ENCODE peak calls at places on chromosomes 12 and 14, in four cellular contexts. B is activated T-cell treated with anti-CD3 and anti-CD28 coated beads for 1 hour; L is ascending aorta; R is stimulated activated naive B cell treated with anti-CD40 and anti-IgM and Interleukin-4, amounts not matched to agents 10 μg/mL and 1 μg/mL and 100 μg/mL, for 72 hours. P is an unnamed sample.

GRCh38 chr12:79674629-79675028 is 16.1 kb downstream of the PAWR start:
- DNase-seq in B (no peak), R (no peak), L (no peak), P (no peak)

GRCh38 chr14:74893614-74894091 is 11.9 kb downstream of the DLST start:
- DNase-seq in B (no peak), R (no peak), L (no peak), P (no peak)

GRCh38 chr12:116406529-116406928 is 129.0 kb upstream of the MED13L start:
- DNase-seq in R (no peak), L (peak), B (no peak), P (no peak)

GRCh38 chr14:67485501-67486095 is 2.9 kb downstream of the TMEM229B start:
- DNase-seq in L (no peak), B (no peak), R (no peak), P (no peak)

GRCh38 chr14:98288825-98289224 is 983.2 kb downstream of the BCL11B start:
- DNase-seq in L (no peak), R (no peak), B (no peak), P (no peak)

GRCh38 chr14:64758025-64758521 is 53.8 kb downstream of the PLEKHG3 start:
- DNase-seq in L (no peak), B (no peak), R (no peak), P (no peak)

GRCh38 chr12:69065804-69066203 is 132.8 kb upstream of the CPM start:
- DNase-seq in B (no peak), R (no peak), L (no peak), P (no peak)

GRCh38 chr14:78259831-78260230 is 89.7 kb downstream of the NRXN3 start:
- DNase-seq in B (no peak), R (no peak), L (no peak), P (no peak)

GRCh38 chr12:57152408-57153038 is 5.1 kb upstream of the LRP1-AS start:
- DNase-seq in B (no peak), R (no peak), L (peak), P (no peak)

GRCh38 chr12:25347716-25348261 is 97.1 kb upstream of the KRAS start:
- DNase-seq in B (no peak), R (no peak), L (no peak), P (no peak)

GRCh38 chr12:132429932-132430643 is 59.9 kb upstream of the FBRSL1 start:
- DNase-seq in L (no peak), R (peak), B (peak), P (peak)

GRCh38 chr14:72617391-72618011 is 276.4 kb downstream of the DPF3 start:
- DNase-seq in R (no peak), B (no peak), L (no peak), P (no peak)

GRCh38 chr12:66590276-66590675 is 88.6 kb downstream of the GRIP1 start:
- DNase-seq in R (no peak), B (no peak), L (no peak), P (no peak)